ENCODE peak calls at places on chromosomes 4 and X, in six cellular contexts. Y, U, W, V, M and S are unnamed samples.

GRCh38 chr4:53906786-53907185 is 157.6 kb downstream of the CHIC2 start:
- DNase-seq in V (no peak), M (no peak), Y (no peak), U (no peak), W (no peak), S (no peak)

GRCh38 chr4:141922224-141922623 is 285.8 kb downstream of the IL15 start:
- DNase-seq in Y (no peak), M (no peak), W (no peak), V (no peak), U (no peak), S (no peak)

GRCh38 chr4:47741200-47741599 is 96.7 kb downstream of the CORIN start:
- DNase-seq in W (peak; percentile 22), Y (no peak), V (no peak), M (no peak), U (no peak), S (no peak)

GRCh38 chr4:153645183-153645582 is 38.9 kb upstream of the TLR2 start:
- DNase-seq in W (no peak), M (no peak), Y (no peak), V (no peak), U (no peak), S (no peak)

GRCh38 chrX:8455600-8455999 is 9.0 kb upstream of the VCX3B start:
- DNase-seq in M (no peak), U (no peak), V (no peak), W (no peak), Y (no peak), S (no peak)

GRCh38 chr4:59393780-59394179 is 1806.3 kb upstream of the ADGRL3 start:
- DNase-seq in V (no peak), W (no peak), M (no peak), Y (no peak), U (no peak), S (no peak)

GRCh38 chr4:172998527-172999469 is 169.8 kb upstream of the GALNT7 start:
- DNase-seq in U (no peak), Y (no peak), M (no peak), V (no peak), W (peak; percentile 92), S (no peak)

GRCh38 chr4:83662204-83662603 is 126.3 kb downstream of the GPAT3 start:
- DNase-seq in V (no peak), W (no peak), M (no peak), U (no peak), Y (no peak), S (no peak)

GRCh38 chr4:164949448-164950118 is 27.9 kb downstream of the TRIM61 start:
- DNase-seq in M (no peak), W (no peak), U (no peak), Y (no peak), V (no peak), S (no peak)

GRCh38 chr4:113761682-113762060 is at the start of gene CAMK2D:
- DNase-seq in V (peak; percentile 71), M (peak; percentile 60), Y (peak; percentile 77), U (peak; percentile 94), W (peak; percentile 92), S (peak; percentile 76)

GRCh38 chr4:25663778-25664177 is 8.1 kb downstream of the SLC34A2 start:
- DNase-seq in V (no peak), W (no peak), Y (no peak), M (no peak), U (no peak), S (no peak)

GRCh38 chr4:72136429-72136828 is 104.6 kb downstream of the NPFFR2 start:
- DNase-seq in M (no peak), Y (no peak), V (no peak), U (no peak), W (no peak), S (no peak)

GRCh38 chr4:98733601-98734000 is 75.2 kb upstream of the TSPAN5 start:
- DNase-seq in M (no peak), U (no peak), W (no peak), V (no peak), Y (no peak), S (no peak)

GRCh38 chrX:137028699-137029098 is 5.1 kb downstream of the GPR101 start:
- DNase-seq in W (no peak), V (no peak), M (no peak), U (no peak), Y (no peak), S (no peak)

GRCh38 chr4:110622841-110623709 is at the start of gene PITX2:
- DNase-seq in M (no peak), U (peak; percentile 89), V (peak; percentile 93), Y (no peak), W (peak; percentile 93), S (no peak)

GRCh38 chr4:60314367-60314766 is 885.8 kb upstream of the ADGRL3 start:
- DNase-seq in U (no peak), V (no peak), W (no peak), M (no peak), Y (no peak), S (no peak)

GRCh38 chr4:189202182-189202868 is 738.3 kb upstream of the FRG1 start:
- DNase-seq in M (no peak), Y (no peak), V (peak; percentile 26), U (peak; percentile 63), W (peak; percentile 68), S (no peak)

GRCh38 chrX:150094375-150094774 is 156.1 kb upstream of the EOLA2 start:
- DNase-seq in Y (no peak), W (no peak), V (no peak), M (no peak), U (no peak), S (no peak)

GRCh38 chr4:95091272-95091671 is 333.5 kb downstream of the BMPR1B start:
- DNase-seq in W (peak; percentile 27), U (no peak), Y (no peak), V (no peak), M (no peak), S (no peak)

GRCh38 chr4:119690871-119691270 is 62.3 kb upstream of the PDE5A start:
- DNase-seq in Y (no peak), U (no peak), W (no peak), V (no peak), M (no peak), S (no peak)

GRCh38 chr4:76601791-76602190 is 166.8 kb downstream of the SHROOM3 start:
- DNase-seq in W (peak; percentile 83), V (no peak), U (no peak), Y (no peak), M (no peak), S (no peak)

GRCh38 chr4:171928336-171928735 is 115.1 kb downstream of the GALNTL6 start:
- DNase-seq in V (no peak), W (no peak), M (no peak), Y (no peak), U (no peak), S (no peak)

GRCh38 chr4:906311-907102 is 25.6 kb downstream of the GAK start:
- DNase-seq in M (no peak), V (no peak), U (no peak), W (no peak), Y (no peak), S (no peak)

GRCh38 chrX:153637121-153638040 is 9.6 kb upstream of the DUSP9 start:
- DNase-seq in U (no peak), Y (no peak), V (no peak), M (no peak), W (no peak), S (no peak)

GRCh38 chrX:109818921-109819320 is 85.9 kb upstream of the ACSL4 start:
- DNase-seq in V (no peak), W (no peak), Y (no peak), U (peak; percentile 28), M (no peak), S (no peak)

GRCh38 chrX:41452972-41453371 is 5.8 kb downstream of the NYX start:
- DNase-seq in Y (no peak), U (no peak), M (no peak), W (peak; percentile 36), V (no peak), S (no peak)

GRCh38 chrX:42093756-42094155 is 170.4 kb upstream of the CASK start:
- DNase-seq in V (no peak), M (no peak), U (no peak), Y (no peak), W (peak; percentile 66), S (no peak)

GRCh38 chrX:24553016-24553415 is 87.9 kb downstream of the PDK3 start:
- DNase-seq in U (peak; percentile 13), W (peak; percentile 41), Y (no peak), M (no peak), V (no peak), S (no peak)

GRCh38 chr4:8409271-8410065 is 31.1 kb downstream of the ACOX3 start:
- DNase-seq in U (peak; percentile 73), M (no peak), V (no peak), W (peak; percentile 18), Y (peak; percentile 44), S (no peak)

GRCh38 chr4:83114576-83114975 is at the start of gene PLAC8:
- DNase-seq in W (no peak), U (no peak), M (no peak), Y (no peak), V (no peak), S (no peak)

GRCh38 chrX:138925330-138925729 is 213.8 kb upstream of the FGF13 start:
- DNase-seq in W (peak; percentile 47), Y (no peak), U (no peak), M (no peak), V (no peak), S (no peak)

GRCh38 chr4:8877780-8878040 is 6.1 kb upstream of the HMX1 start:
- DNase-seq in W (no peak), Y (no peak), V (no peak), U (no peak), M (no peak), S (no peak)

GRCh38 chrX:42943051-42943450 is 165.1 kb upstream of the PPP1R2C start:
- DNase-seq in W (no peak), Y (no peak), U (no peak), V (no peak), M (no peak), S (no peak)

GRCh38 chr4:5980436-5981155 is 37.6 kb downstream of the C4orf50 start:
- DNase-seq in U (no peak), W (peak; percentile 4), M (no peak), V (no peak), Y (no peak), S (no peak)
- TF ChIP-seq CTCF in U (no peak), W (no peak), M (no peak), V (no peak), Y (no peak), S (no peak)

GRCh38 chrX:48468693-48469691 is 1.1 kb downstream of the SLC38A5 start:
- DNase-seq in W (no peak), V (no peak), U (no peak), M (no peak), Y (no peak), S (no peak)
- TF ChIP-seq CTCF in W (no peak), V (no peak), U (no peak), M (no peak), Y (peak; percentile 33), S (no peak)

DNA sequence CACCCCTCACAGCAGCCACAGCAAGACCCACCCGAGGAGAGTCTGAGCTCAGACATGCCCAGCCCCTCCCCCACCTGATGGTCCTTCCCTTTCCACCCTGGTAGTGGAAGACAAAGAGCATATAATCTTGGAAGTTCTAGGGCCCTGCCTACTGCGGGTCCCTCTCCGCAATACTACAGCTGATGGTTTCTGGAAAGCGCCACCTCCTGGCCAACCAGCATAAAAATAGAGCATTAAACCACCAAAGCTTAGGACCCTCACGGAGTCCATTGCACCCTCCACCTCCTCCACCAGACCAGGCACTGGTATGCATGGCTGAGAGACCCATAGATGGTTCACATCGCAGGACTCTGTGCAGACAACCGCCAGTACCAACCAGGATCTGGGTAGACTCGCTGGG is 78.2 kb downstream of the SH3BGRL start:
- DNase-seq in U (no peak), M (no peak), Y (no peak), V (no peak), W (no peak), S (no peak)
- TF ChIP-seq CTCF in U (no peak), M (no peak), Y (no peak), V (no peak), W (peak; percentile 9), S (no peak)

GRCh38 chrX:86066998-86067397 is 19.6 kb upstream of the CHM start:
- DNase-seq in Y (no peak), M (no peak), V (no peak), W (no peak), U (no peak), S (no peak)
- TF ChIP-seq CTCF in Y (no peak), M (no peak), V (no peak), W (no peak), U (no peak), S (no peak)